ENCODE peak calls at places on chromosomes 1 and 21, in five cellular contexts. D, G, W, O and A are unnamed samples. For H3K9me3, the result is how much of the 10 kb centered on the place peaks cover.

GRCh38 chr21:20570824-20571232 is 427.4 kb upstream of the NCAM2 start:
- DNase-seq in D (no peak), G (peak), W (no peak), O (peak), A (no peak)

GRCh38 chr1:228938248-228938891 is 203.1 kb downstream of the RHOU start:
- DNase-seq in D (no peak), G (no peak), W (no peak), O (no peak), A (no peak)

GRCh38 chr21:20311388-20311787 is 686.8 kb upstream of the NCAM2 start:
- DNase-seq in D (no peak), G (no peak), W (no peak), O (no peak), A (no peak)

GRCh38 chr1:51237714-51238403 is 1.8 kb downstream of the RNF11 start:
- DNase-seq in D (no peak), G (peak), W (no peak), O (peak), A (no peak)

GRCh38 chr1:192698731-192699130 is 62.8 kb downstream of the RGS13 start:
- DNase-seq in D (no peak), G (no peak), W (no peak), O (no peak), A (no peak)

GRCh38 chr1:171344473-171344820 is 30.5 kb downstream of the FMO4 start:
- DNase-seq in D (no peak), G (no peak), W (no peak), O (no peak), A (no peak)

GRCh38 chr1:55781944-55782482 is 566.8 kb upstream of the USP24 start:
- DNase-seq in D (no peak), G (no peak), W (no peak), O (no peak), A (no peak)

GRCh38 chr1:1437033-1437903 is 1.8 kb downstream of the VWA1 start:
- DNase-seq in D (no peak), G (no peak), W (no peak), O (no peak), A (no peak)

GRCh38 chr1:85573348-85573747 is 7.2 kb upstream of the CCN1 start:
- DNase-seq in D (no peak), G (no peak), W (no peak), O (no peak), A (no peak)

DNA sequence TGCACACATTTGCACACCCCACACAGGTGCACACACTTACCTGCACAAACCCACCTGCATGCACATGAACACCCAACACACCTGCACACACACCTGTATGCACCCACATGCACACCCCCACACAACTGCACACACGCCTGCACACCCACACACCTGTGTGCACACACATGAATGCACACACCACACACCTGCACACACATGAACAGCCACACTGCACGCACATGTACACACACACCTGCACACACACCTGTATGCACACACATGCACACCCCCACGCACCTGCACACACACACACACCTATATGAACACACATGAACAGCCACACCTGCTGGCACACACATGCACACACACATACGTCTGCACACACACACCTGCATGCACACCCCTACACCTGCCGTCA is 17.9 kb upstream of the TTC34 start:
- DNase-seq in D (no peak), G (no peak), W (no peak), O (no peak), A (no peak)
- H3K9me3 ChIP-seq in D (under half), G (under half), W (under half), O (under half), A (under half)

DNA sequence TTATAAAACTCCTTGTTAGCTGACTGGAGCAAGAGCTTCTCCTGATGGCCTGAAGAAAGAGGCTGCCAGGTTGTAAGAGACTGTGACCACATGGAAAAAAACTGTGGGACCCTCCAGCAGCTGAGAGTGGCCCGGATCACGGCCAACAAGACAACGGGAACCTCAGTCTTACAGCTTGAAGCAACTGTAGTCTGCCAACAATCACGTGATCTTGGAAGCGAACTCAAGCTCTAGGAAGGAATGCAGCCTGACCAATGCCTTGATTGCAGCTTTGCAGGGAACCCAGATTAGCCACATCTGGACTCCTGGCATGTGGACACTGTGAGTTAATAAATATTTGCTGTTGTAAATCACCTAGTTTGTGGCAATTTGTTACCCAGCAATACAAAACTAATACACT is 442.6 kb upstream of the PRMT6 start:
- DNase-seq in D (no peak), G (no peak), W (no peak), O (peak), A (no peak)
- H3K9me3 ChIP-seq in D (under half), G (under half), W (under half), O (under half), A (under half)

DNA sequence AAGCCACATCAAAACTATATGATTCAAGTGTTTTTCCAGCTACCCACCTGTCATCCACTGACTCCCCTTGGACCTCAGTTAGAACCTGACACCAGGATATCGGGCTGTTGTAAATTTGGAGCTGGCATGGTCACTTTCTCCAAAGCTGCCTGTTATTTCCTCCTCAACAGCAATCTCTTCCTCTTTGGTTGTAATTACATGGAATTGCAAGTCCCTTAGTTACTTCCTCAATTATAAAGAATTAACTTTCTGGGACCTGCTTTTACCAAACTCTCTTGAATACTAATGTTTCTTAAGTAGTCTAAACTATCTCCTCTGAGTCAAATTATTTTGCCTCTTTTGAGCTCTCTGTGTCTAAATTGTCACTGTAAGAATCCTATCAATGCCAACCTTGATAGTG is 150.4 kb upstream of the SGIP1 start:
- DNase-seq in D (no peak), G (no peak), W (no peak), O (no peak), A (no peak)
- H3K9me3 ChIP-seq in D (under half), G (under half), W (under half), O (under half), A (under half)

GRCh38 chr1:178724386-178724733 is 684 bp upstream of the RALGPS2 start:
- DNase-seq in D (no peak), G (no peak), W (no peak), O (peak), A (no peak)
- H3K9me3 ChIP-seq in D (under half), G (under half), W (under half), O (under half), A (under half)

GRCh38 chr1:101086783-101087182 is 61.2 kb upstream of the DPH5 start:
- DNase-seq in D (no peak), G (no peak), W (no peak), O (no peak), A (no peak)
- H3K9me3 ChIP-seq in D (under half), G (under half), W (under half), O (under half), A (under half)

GRCh38 chr1:206135248-206135647 is 18.1 kb upstream of the AVPR1B start:
- DNase-seq in D (no peak), G (no peak), W (no peak), O (no peak), A (no peak)
- H3K9me3 ChIP-seq in D (under half), G (under half), W (under half), O (under half), A (under half)